ENCODE peak calls at places on chromosomes 2 and 18, in seven cellular contexts. One of them, this sample, is unnamed.

GRCh38 chr2:238149841-238150572 is 8.8 kb upstream of the ERFE start:
- DNase-seq in HCT116: no peak
- DNase-seq in SK-N-SH: no peak
- DNase-seq in K562: no peak
- DNase-seq in HepG2: no peak
- DNase-seq in GM12878: no peak
- DNase-seq in H1: no peak
- DNase-seq in this sample: no peak

GRCh38 chr2:31440764-31441163 is 26.2 kb upstream of the XDH start:
- DNase-seq in HCT116: no peak
- DNase-seq in SK-N-SH: no peak
- DNase-seq in K562: no peak
- DNase-seq in HepG2: no peak
- DNase-seq in GM12878: no peak
- DNase-seq in H1: no peak
- DNase-seq in this sample: no peak

GRCh38 chr2:166417669-166418068 is 41.9 kb upstream of the SCN9A start:
- DNase-seq in HCT116: peak
- DNase-seq in SK-N-SH: no peak
- DNase-seq in K562: no peak
- DNase-seq in HepG2: peak
- DNase-seq in GM12878: no peak
- DNase-seq in H1: no peak
- DNase-seq in this sample: no peak

GRCh38 chr18:24033644-24034412 is 19.3 kb downstream of the TTC39C start:
- DNase-seq in HCT116: no peak
- DNase-seq in SK-N-SH: no peak
- DNase-seq in K562: no peak
- DNase-seq in HepG2: peak
- DNase-seq in GM12878: no peak
- DNase-seq in H1: no peak
- DNase-seq in this sample: no peak

GRCh38 chr2:8278709-8279354 is 403.0 kb upstream of the ID2 start:
- DNase-seq in HCT116: no peak
- DNase-seq in SK-N-SH: no peak
- DNase-seq in K562: no peak
- DNase-seq in HepG2: no peak
- DNase-seq in GM12878: no peak
- DNase-seq in H1: no peak
- DNase-seq in this sample: no peak

GRCh38 chr18:48164096-48164475 is 233.6 kb upstream of the SMAD2 start:
- DNase-seq in HCT116: no peak
- DNase-seq in SK-N-SH: peak
- DNase-seq in K562: no peak
- DNase-seq in HepG2: no peak
- DNase-seq in GM12878: no peak
- DNase-seq in H1: no peak
- DNase-seq in this sample: no peak

GRCh38 chr2:15159751-15160177 is 401.4 kb downstream of the NBAS start:
- DNase-seq in HCT116: peak
- DNase-seq in SK-N-SH: peak
- DNase-seq in K562: peak
- DNase-seq in HepG2: peak
- DNase-seq in GM12878: no peak
- DNase-seq in H1: no peak
- DNase-seq in this sample: peak

GRCh38 chr2:207239222-207239674 is 73.5 kb upstream of the KLF7 start:
- DNase-seq in HCT116: no peak
- DNase-seq in SK-N-SH: no peak
- DNase-seq in K562: peak
- DNase-seq in HepG2: no peak
- DNase-seq in GM12878: no peak
- DNase-seq in H1: no peak
- DNase-seq in this sample: no peak

GRCh38 chr18:11850821-11851155 is 425 bp upstream of the CHMP1B start:
- DNase-seq in HCT116: no peak
- DNase-seq in SK-N-SH: peak
- DNase-seq in K562: no peak
- DNase-seq in HepG2: no peak
- DNase-seq in GM12878: no peak
- DNase-seq in H1: no peak
- DNase-seq in this sample: no peak

GRCh38 chr2:9770006-9770307 is 73.3 kb upstream of the TAF1B start:
- DNase-seq in HCT116: no peak
- DNase-seq in SK-N-SH: no peak
- DNase-seq in K562: no peak
- DNase-seq in HepG2: no peak
- DNase-seq in GM12878: no peak
- DNase-seq in H1: no peak
- DNase-seq in this sample: no peak

GRCh38 chr2:226247289-226248275 is 552.0 kb downstream of the IRS1 start:
- DNase-seq in HCT116: no peak
- DNase-seq in SK-N-SH: no peak
- DNase-seq in K562: no peak
- DNase-seq in HepG2: no peak
- DNase-seq in GM12878: no peak
- DNase-seq in H1: no peak
- DNase-seq in this sample: no peak

GRCh38 chr2:118536306-118536705 is 311.1 kb downstream of the EN1 start:
- DNase-seq in HCT116: no peak
- DNase-seq in SK-N-SH: no peak
- DNase-seq in K562: no peak
- DNase-seq in HepG2: no peak
- DNase-seq in GM12878: no peak
- DNase-seq in H1: no peak
- DNase-seq in this sample: no peak

GRCh38 chr2:166375736-166376487 is at the start of gene SCN9A:
- DNase-seq in HCT116: no peak
- DNase-seq in SK-N-SH: peak
- DNase-seq in K562: peak
- DNase-seq in HepG2: peak
- DNase-seq in GM12878: no peak
- DNase-seq in H1: peak
- DNase-seq in this sample: no peak

GRCh38 chr2:227098162-227098515 is 65.9 kb downstream of the COL4A4 start:
- DNase-seq in HCT116: no peak
- DNase-seq in SK-N-SH: no peak
- DNase-seq in K562: no peak
- DNase-seq in HepG2: no peak
- DNase-seq in GM12878: no peak
- DNase-seq in H1: no peak
- DNase-seq in this sample: no peak

GRCh38 chr2:122329266-122329665 is 573.8 kb downstream of the TSN start:
- DNase-seq in HCT116: no peak
- DNase-seq in SK-N-SH: no peak
- DNase-seq in K562: no peak
- DNase-seq in HepG2: no peak
- DNase-seq in GM12878: no peak
- DNase-seq in H1: no peak
- DNase-seq in this sample: no peak

DNA sequence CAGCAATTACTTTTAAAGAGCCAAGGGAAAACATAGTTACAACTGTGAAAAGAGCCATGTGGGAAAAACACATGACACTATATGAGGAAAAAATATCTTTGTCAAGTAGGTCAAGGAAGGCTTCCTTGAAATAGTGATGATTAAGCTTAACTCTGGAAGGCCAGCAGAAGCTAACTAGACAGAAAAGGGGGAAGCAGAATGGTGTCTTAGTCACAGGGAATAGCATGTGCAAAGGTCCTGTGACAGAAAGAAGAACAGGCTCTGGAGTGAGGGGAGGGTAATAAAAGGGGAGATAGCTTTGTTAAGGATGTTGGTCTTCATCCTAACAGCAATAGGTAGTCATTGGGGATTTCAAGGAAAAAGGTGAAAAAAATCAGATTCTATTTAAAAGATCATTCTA is 64.0 kb downstream of the ARHGAP25 start:
- DNase-seq in HCT116: no peak
- DNase-seq in SK-N-SH: no peak
- DNase-seq in K562: no peak
- DNase-seq in HepG2: no peak
- DNase-seq in GM12878: no peak
- DNase-seq in H1: no peak
- DNase-seq in this sample: no peak
- TF ChIP-seq SIN3A in HCT116: no peak
- TF ChIP-seq SIN3A in SK-N-SH: no peak
- TF ChIP-seq SIN3A in K562: no peak
- TF ChIP-seq SIN3A in HepG2: no peak
- TF ChIP-seq SIN3A in GM12878: no peak
- TF ChIP-seq SIN3A in H1: no peak
- TF ChIP-seq SIN3A in this sample: no peak

GRCh38 chr2:234690569-234691225 is 193.8 kb upstream of the ARL4C start:
- DNase-seq in HCT116: no peak
- DNase-seq in SK-N-SH: peak
- DNase-seq in K562: no peak
- DNase-seq in HepG2: peak
- DNase-seq in GM12878: no peak
- DNase-seq in H1: peak
- DNase-seq in this sample: no peak

GRCh38 chr2:234694244-234695013 is 197.5 kb upstream of the ARL4C start:
- DNase-seq in HCT116: peak
- DNase-seq in SK-N-SH: no peak
- DNase-seq in K562: no peak
- DNase-seq in HepG2: peak
- DNase-seq in GM12878: no peak
- DNase-seq in H1: peak
- DNase-seq in this sample: peak

GRCh38 chr2:234691968-234692955 is 195.4 kb upstream of the ARL4C start:
- DNase-seq in HCT116: no peak
- DNase-seq in SK-N-SH: no peak
- DNase-seq in K562: no peak
- DNase-seq in HepG2: peak
- DNase-seq in GM12878: no peak
- DNase-seq in H1: peak
- DNase-seq in this sample: no peak

GRCh38 chr2:234689911-234690379 is 193.1 kb upstream of the ARL4C start:
- DNase-seq in HCT116: no peak
- DNase-seq in SK-N-SH: no peak
- DNase-seq in K562: no peak
- DNase-seq in HepG2: no peak
- DNase-seq in GM12878: no peak
- DNase-seq in H1: no peak
- DNase-seq in this sample: no peak

GRCh38 chr2:234691226-234691600 is 194.3 kb upstream of the ARL4C start:
- DNase-seq in HCT116: no peak
- DNase-seq in SK-N-SH: peak
- DNase-seq in K562: no peak
- DNase-seq in HepG2: no peak
- DNase-seq in GM12878: no peak
- DNase-seq in H1: peak
- DNase-seq in this sample: no peak
- TF ChIP-seq CTCF in HCT116: no peak
- TF ChIP-seq CTCF in SK-N-SH: no peak
- TF ChIP-seq CTCF in K562: no peak
- TF ChIP-seq CTCF in HepG2: no peak
- TF ChIP-seq CTCF in GM12878: no peak
- TF ChIP-seq CTCF in H1: no peak
- TF ChIP-seq CTCF in this sample: no peak

GRCh38 chr2:70443726-70444125 is 109.9 kb downstream of the TGFA start:
- DNase-seq in HCT116: no peak
- DNase-seq in SK-N-SH: no peak
- DNase-seq in K562: no peak
- DNase-seq in HepG2: no peak
- DNase-seq in GM12878: no peak
- DNase-seq in H1: peak
- DNase-seq in this sample: no peak

GRCh38 chr2:70448041-70448440 is 105.6 kb downstream of the TGFA start:
- DNase-seq in HCT116: no peak
- DNase-seq in SK-N-SH: no peak
- DNase-seq in K562: no peak
- DNase-seq in HepG2: no peak
- DNase-seq in GM12878: no peak
- DNase-seq in H1: no peak
- DNase-seq in this sample: no peak

GRCh38 chr2:70442301-70443077 is 111.1 kb downstream of the TGFA start:
- DNase-seq in HCT116: no peak
- DNase-seq in SK-N-SH: no peak
- DNase-seq in K562: no peak
- DNase-seq in HepG2: no peak
- DNase-seq in GM12878: no peak
- DNase-seq in H1: peak
- DNase-seq in this sample: no peak

GRCh38 chr2:70440621-70441020 is 113.0 kb downstream of the TGFA start:
- DNase-seq in HCT116: no peak
- DNase-seq in SK-N-SH: no peak
- DNase-seq in K562: no peak
- DNase-seq in HepG2: no peak
- DNase-seq in GM12878: no peak
- DNase-seq in H1: peak
- DNase-seq in this sample: no peak

GRCh38 chr2:70443078-70443465 is 110.6 kb downstream of the TGFA start:
- DNase-seq in HCT116: no peak
- DNase-seq in SK-N-SH: no peak
- DNase-seq in K562: no peak
- DNase-seq in HepG2: no peak
- DNase-seq in GM12878: no peak
- DNase-seq in H1: peak
- DNase-seq in this sample: no peak
- TF ChIP-seq SIN3A in HCT116: no peak
- TF ChIP-seq SIN3A in SK-N-SH: no peak
- TF ChIP-seq SIN3A in K562: no peak
- TF ChIP-seq SIN3A in HepG2: no peak
- TF ChIP-seq SIN3A in GM12878: no peak
- TF ChIP-seq SIN3A in H1: no peak
- TF ChIP-seq SIN3A in this sample: no peak

DNA sequence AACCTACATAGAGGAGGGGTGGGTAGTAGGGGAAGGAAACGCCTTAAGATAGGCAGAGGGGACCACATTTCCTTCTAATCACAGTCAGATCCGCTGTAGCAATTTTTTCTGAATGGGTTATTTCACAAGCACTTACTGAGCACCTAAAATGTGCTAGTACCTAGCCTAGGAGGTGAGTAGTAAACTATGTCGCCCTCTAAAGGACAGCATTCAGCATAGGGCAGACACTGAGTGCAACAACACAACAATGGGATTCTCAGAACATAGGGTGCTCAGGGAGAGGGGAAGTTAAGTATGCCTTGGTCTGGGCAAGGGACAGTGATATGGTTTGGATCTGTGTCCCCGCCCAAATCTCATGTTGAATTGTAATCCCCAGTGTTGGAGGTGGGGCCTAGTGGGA is 166.1 kb upstream of the RAB6C start:
- DNase-seq in HCT116: peak
- DNase-seq in SK-N-SH: no peak
- DNase-seq in K562: no peak
- DNase-seq in HepG2: no peak
- DNase-seq in GM12878: no peak
- DNase-seq in H1: no peak
- DNase-seq in this sample: no peak
- TF ChIP-seq CTCF in HCT116: peak
- TF ChIP-seq CTCF in SK-N-SH: no peak
- TF ChIP-seq CTCF in K562: peak
- TF ChIP-seq CTCF in HepG2: peak
- TF ChIP-seq CTCF in GM12878: peak
- TF ChIP-seq CTCF in H1: no peak
- TF ChIP-seq CTCF in this sample: no peak

GRCh38 chr2:159091981-159092380 is 123.5 kb downstream of the TANC1 start:
- DNase-seq in HCT116: no peak
- DNase-seq in SK-N-SH: no peak
- DNase-seq in K562: no peak
- DNase-seq in HepG2: no peak
- DNase-seq in GM12878: peak
- DNase-seq in H1: no peak
- DNase-seq in this sample: no peak
- TF ChIP-seq SIN3A in HCT116: no peak
- TF ChIP-seq SIN3A in SK-N-SH: no peak
- TF ChIP-seq SIN3A in K562: no peak
- TF ChIP-seq SIN3A in HepG2: no peak
- TF ChIP-seq SIN3A in GM12878: no peak
- TF ChIP-seq SIN3A in H1: no peak
- TF ChIP-seq SIN3A in this sample: no peak

GRCh38 chr2:80499095-80499494 is 194.5 kb upstream of the LRRTM1 start:
- DNase-seq in HCT116: peak
- DNase-seq in SK-N-SH: peak
- DNase-seq in K562: no peak
- DNase-seq in HepG2: peak
- DNase-seq in GM12878: no peak
- DNase-seq in H1: no peak
- DNase-seq in this sample: no peak
- TF ChIP-seq CTCF in HCT116: peak
- TF ChIP-seq CTCF in SK-N-SH: peak
- TF ChIP-seq CTCF in K562: peak
- TF ChIP-seq CTCF in HepG2: peak
- TF ChIP-seq CTCF in GM12878: peak
- TF ChIP-seq CTCF in H1: no peak
- TF ChIP-seq CTCF in this sample: peak

This sample was measured in Panc1.